ENCODE peak calls at places on chromosomes 1 and 21, in ten cellular contexts. C is lower leg skin; W is heart left ventricle; U is left ventricle myocardium superior; M is NAMALWA; P is stimulated activated naive CD8-positive, alpha-beta T cell treated with anti-CD3 and anti-CD28 coated beads, Interleukin-15, Interleukin-2, amounts not matched to agents 100 U/mL and 50 U/mL, for 24 hours; Z is tibial nerve; V is neural crest cell; L is AG08395; D is AG04450. N is an unnamed sample.

GRCh38 chr21:45549670-45550463 is 7.6 kb upstream of the SLC19A1 start:
- DNase-seq in U (no peak), C (peak), P (no peak), M (no peak), V (no peak), D (no peak), Z (no peak), L (no peak), W (peak), N (no peak)

GRCh38 chr1:19759740-19760089 is 40.0 kb downstream of the TMCO4 start:
- DNase-seq in M (no peak), Z (no peak), C (no peak), V (no peak), D (no peak), L (peak), U (no peak), W (no peak), P (no peak), N (no peak)

GRCh38 chr1:53766766-53767409 is 27.9 kb upstream of the GLIS1 start:
- DNase-seq in V (no peak), M (no peak), L (peak), W (no peak), D (no peak), C (no peak), P (no peak), Z (no peak), U (no peak), N (no peak)

GRCh38 chr1:55827350-55827749 is 612.2 kb upstream of the USP24 start:
- DNase-seq in C (no peak), V (no peak), L (peak), W (no peak), P (no peak), D (peak), U (no peak), Z (no peak), M (no peak), N (no peak)

GRCh38 chr1:203625623-203626189 is 926 bp upstream of the ATP2B4 start:
- DNase-seq in D (no peak), W (no peak), P (peak), Z (peak), L (no peak), M (peak), U (no peak), V (no peak), C (no peak), N (no peak)

GRCh38 chr1:214102907-214103306 is 115.1 kb downstream of the PROX1 start:
- DNase-seq in M (no peak), P (no peak), Z (no peak), C (no peak), V (no peak), L (peak), D (peak), U (no peak), W (no peak), N (no peak)

GRCh38 chr1:36008546-36009197 is 75.2 kb upstream of the TEKT2 start:
- DNase-seq in Z (no peak), D (peak), U (no peak), V (no peak), L (no peak), P (no peak), C (no peak), M (no peak), W (no peak), N (no peak)

GRCh38 chr1:228162286-228163003 is 3.2 kb upstream of the IBA57 start:
- DNase-seq in V (no peak), M (no peak), U (peak), L (peak), W (no peak), D (no peak), P (no peak), Z (no peak), C (no peak), N (no peak)

GRCh38 chr1:201645956-201646355 is 107.0 kb downstream of the NAV1 start:
- DNase-seq in U (no peak), V (no peak), L (peak), P (no peak), D (no peak), C (no peak), W (no peak), Z (no peak), M (no peak), N (no peak)

GRCh38 chr1:179825201-179825600 is 52.4 kb downstream of the TOR1AIP2 start:
- DNase-seq in Z (no peak), C (peak), D (no peak), V (no peak), W (no peak), U (no peak), P (no peak), L (no peak), M (no peak), N (no peak)

GRCh38 chr1:7680791-7681165 is 90.3 kb upstream of the VAMP3 start:
- DNase-seq in L (no peak), C (no peak), U (peak), W (peak), D (no peak), Z (no peak), M (no peak), V (no peak), P (no peak), N (no peak)

N was measured in activated CD8-positive, alpha-beta memory T cell treated with anti-CD3 and anti-CD28 coated beads, Interleukin-2, amount 50 U/mL, for 48 hours.